ENCODE peak calls at places on chromosomes 12 and 14, in four cellular contexts. A, K, E and I are unnamed samples.
A peak's percentile ranks its signal among the peaks of the same experiment; 100 is the strongest.

GRCh38 chr14:105844810-105845724 is 318.7 kb downstream of the TMEM121 start:
- DNase-seq in A (no peak), K (no peak), E (no peak), I (no peak)

GRCh38 chr12:47811581-47812484 is 7.9 kb downstream of the HDAC7 start:
- DNase-seq in A (no peak), K (no peak), E (no peak), I (peak; percentile 39)

GRCh38 chr12:57488397-57489156 is 709 bp downstream of the MARS1 start:
- DNase-seq in A (no peak), K (no peak), E (no peak), I (no peak)

GRCh38 chr14:59564356-59564755 is 12.3 kb downstream of the CCDC175 start:
- DNase-seq in A (no peak), K (no peak), E (no peak), I (no peak)

GRCh38 chr12:49622501-49623141 is 740 bp upstream of the PRPF40B start:
- DNase-seq in A (no peak), K (peak; percentile 38), E (no peak), I (peak; percentile 71)

GRCh38 chr14:67749341-67750110 is 47.8 kb downstream of the RDH12 start:
- DNase-seq in A (no peak), K (no peak), E (no peak), I (no peak)

GRCh38 chr12:121799842-121800693 is 3.7 kb upstream of the SETD1B start:
- DNase-seq in A (peak; percentile 55), K (peak; percentile 74), E (no peak), I (peak; percentile 94)

GRCh38 chr14:74502236-74503019 is 8.9 kb downstream of the ISCA2 start:
- DNase-seq in A (no peak), K (peak; percentile 58), E (no peak), I (no peak)

GRCh38 chr14:72745991-72746980 is 147.6 kb downstream of the DPF3 start:
- DNase-seq in A (no peak), K (no peak), E (no peak), I (no peak)

GRCh38 chr12:8038659-8039114 is 6.2 kb downstream of the FOXJ2 start:
- DNase-seq in A (no peak), K (peak; percentile 69), E (peak; percentile 27), I (peak; percentile 75)

GRCh38 chr14:72665259-72665658 is 228.6 kb downstream of the DPF3 start:
- DNase-seq in A (no peak), K (no peak), E (no peak), I (no peak)

GRCh38 chr12:8948711-8949524 is 527 bp downstream of the M6PR start:
- DNase-seq in A (no peak), K (no peak), E (peak; percentile 17), I (peak; percentile 46)

GRCh38 chr12:12281134-12281533 is 14.3 kb upstream of the LRP6 start:
- DNase-seq in A (no peak), K (no peak), E (no peak), I (no peak)

GRCh38 chr14:55389330-55389729 is 22.3 kb downstream of the ATG14 start:
- DNase-seq in A (no peak), K (no peak), E (no peak), I (no peak)